ENCODE peak calls at places on chromosomes 12 and 14, in ten cellular contexts. One of them, this sample, is unnamed.

GRCh38 chr12:1422604-1423315 is 171.6 kb downstream of the FBXL14 start:
- DNase-seq in IMR-90: no peak
- DNase-seq in NCI-H146: no peak
- DNase-seq in CD4-positive, CD25-positive, alpha-beta regulatory T cell: peak; percentile 20
- DNase-seq in NCI-H187 treated with DMSO at 0.1 percent for 48 hours: no peak
- DNase-seq in T-helper 17 cell: no peak
- DNase-seq in RPMI8226: no peak
- DNase-seq in type B pancreatic cell: no peak
- DNase-seq in HepG2: no peak
- DNase-seq in HEK293T: no peak
- DNase-seq in this sample: no peak

GRCh38 chr14:67547224-67547780 is 14.2 kb downstream of the PLEKHH1 start:
- DNase-seq in IMR-90: no peak
- DNase-seq in NCI-H146: no peak
- DNase-seq in CD4-positive, CD25-positive, alpha-beta regulatory T cell: no peak
- DNase-seq in NCI-H187 treated with DMSO at 0.1 percent for 48 hours: no peak
- DNase-seq in T-helper 17 cell: no peak
- DNase-seq in RPMI8226: no peak
- DNase-seq in type B pancreatic cell: no peak
- DNase-seq in HepG2: no peak
- DNase-seq in HEK293T: no peak
- DNase-seq in this sample: no peak

GRCh38 chr12:62435337-62436163 is 31.1 kb upstream of the MON2 start:
- DNase-seq in IMR-90: peak; percentile 63
- DNase-seq in NCI-H146: peak; percentile 60
- DNase-seq in CD4-positive, CD25-positive, alpha-beta regulatory T cell: peak; percentile 25
- DNase-seq in NCI-H187 treated with DMSO at 0.1 percent for 48 hours: no peak
- DNase-seq in T-helper 17 cell: no peak
- DNase-seq in RPMI8226: peak; percentile 69
- DNase-seq in type B pancreatic cell: no peak
- DNase-seq in HepG2: peak; percentile 58
- DNase-seq in HEK293T: peak; percentile 19
- DNase-seq in this sample: peak; percentile 42

GRCh38 chr12:124566181-124567034 is 1.0 kb downstream of the NCOR2 start:
- DNase-seq in IMR-90: peak; percentile 66
- DNase-seq in NCI-H146: peak; percentile 69
- DNase-seq in CD4-positive, CD25-positive, alpha-beta regulatory T cell: peak; percentile 58
- DNase-seq in NCI-H187 treated with DMSO at 0.1 percent for 48 hours: no peak
- DNase-seq in T-helper 17 cell: peak; percentile 57
- DNase-seq in RPMI8226: peak; percentile 59
- DNase-seq in type B pancreatic cell: no peak
- DNase-seq in HepG2: peak; percentile 67
- DNase-seq in HEK293T: peak; percentile 81
- DNase-seq in this sample: peak; percentile 95

GRCh38 chr14:54597795-54598443 is 31.0 kb downstream of the SAMD4A start:
- DNase-seq in IMR-90: peak; percentile 70
- DNase-seq in NCI-H146: no peak
- DNase-seq in CD4-positive, CD25-positive, alpha-beta regulatory T cell: no peak
- DNase-seq in NCI-H187 treated with DMSO at 0.1 percent for 48 hours: no peak
- DNase-seq in T-helper 17 cell: no peak
- DNase-seq in RPMI8226: no peak
- DNase-seq in type B pancreatic cell: no peak
- DNase-seq in HepG2: no peak
- DNase-seq in HEK293T: no peak
- DNase-seq in this sample: no peak

GRCh38 chr12:93638095-93638494 is 39.1 kb upstream of the CRADD start:
- DNase-seq in IMR-90: peak; percentile 39
- DNase-seq in NCI-H146: no peak
- DNase-seq in CD4-positive, CD25-positive, alpha-beta regulatory T cell: no peak
- DNase-seq in NCI-H187 treated with DMSO at 0.1 percent for 48 hours: no peak
- DNase-seq in T-helper 17 cell: no peak
- DNase-seq in RPMI8226: no peak
- DNase-seq in type B pancreatic cell: no peak
- DNase-seq in HepG2: no peak
- DNase-seq in HEK293T: no peak
- DNase-seq in this sample: no peak

GRCh38 chr14:85421166-85421877 is 108.6 kb upstream of the FLRT2 start:
- DNase-seq in IMR-90: peak; percentile 83
- DNase-seq in NCI-H146: no peak
- DNase-seq in CD4-positive, CD25-positive, alpha-beta regulatory T cell: no peak
- DNase-seq in NCI-H187 treated with DMSO at 0.1 percent for 48 hours: no peak
- DNase-seq in T-helper 17 cell: no peak
- DNase-seq in RPMI8226: no peak
- DNase-seq in type B pancreatic cell: no peak
- DNase-seq in HepG2: no peak
- DNase-seq in HEK293T: no peak
- DNase-seq in this sample: no peak

GRCh38 chr12:111635524-111635923 is 36.4 kb upstream of the ATXN2 start:
- DNase-seq in IMR-90: peak; percentile 40
- DNase-seq in NCI-H146: no peak
- DNase-seq in CD4-positive, CD25-positive, alpha-beta regulatory T cell: no peak
- DNase-seq in NCI-H187 treated with DMSO at 0.1 percent for 48 hours: no peak
- DNase-seq in T-helper 17 cell: no peak
- DNase-seq in RPMI8226: no peak
- DNase-seq in type B pancreatic cell: no peak
- DNase-seq in HepG2: no peak
- DNase-seq in HEK293T: no peak
- DNase-seq in this sample: no peak

GRCh38 chr14:92515510-92516343 is 2.1 kb downstream of the RIN3 start:
- DNase-seq in IMR-90: no peak
- DNase-seq in NCI-H146: no peak
- DNase-seq in CD4-positive, CD25-positive, alpha-beta regulatory T cell: no peak
- DNase-seq in NCI-H187 treated with DMSO at 0.1 percent for 48 hours: no peak
- DNase-seq in T-helper 17 cell: no peak
- DNase-seq in RPMI8226: no peak
- DNase-seq in type B pancreatic cell: no peak
- DNase-seq in HepG2: no peak
- DNase-seq in HEK293T: no peak
- DNase-seq in this sample: no peak

GRCh38 chr12:129941646-129942045 is 37.8 kb upstream of the TMEM132D start:
- DNase-seq in IMR-90: no peak
- DNase-seq in NCI-H146: no peak
- DNase-seq in CD4-positive, CD25-positive, alpha-beta regulatory T cell: no peak
- DNase-seq in NCI-H187 treated with DMSO at 0.1 percent for 48 hours: no peak
- DNase-seq in T-helper 17 cell: no peak
- DNase-seq in RPMI8226: no peak
- DNase-seq in type B pancreatic cell: no peak
- DNase-seq in HepG2: no peak
- DNase-seq in HEK293T: no peak
- DNase-seq in this sample: no peak

GRCh38 chr14:76576047-76576741 is 185.1 kb upstream of the VASH1 start:
- DNase-seq in IMR-90: peak; percentile 1
- DNase-seq in NCI-H146: no peak
- DNase-seq in CD4-positive, CD25-positive, alpha-beta regulatory T cell: no peak
- DNase-seq in NCI-H187 treated with DMSO at 0.1 percent for 48 hours: peak; percentile 31
- DNase-seq in T-helper 17 cell: no peak
- DNase-seq in RPMI8226: no peak
- DNase-seq in type B pancreatic cell: no peak
- DNase-seq in HepG2: no peak
- DNase-seq in HEK293T: no peak
- DNase-seq in this sample: no peak

This sample was measured in right cardiac atrium.